ENCODE peak calls at places on chromosomes 3 and 15, in five cellular contexts. M is heart left ventricle, R is stomach, C is HCT116, O is HepG2. P is an unnamed sample.

GRCh38 chr15:76756371-76756770 is 148.8 kb downstream of the SCAPER start:
- DNase-seq in C (no peak), R (no peak), M (no peak), O (no peak), P (no peak)

GRCh38 chr3:120449701-120450216 is 1.0 kb downstream of the FSTL1 start:
- DNase-seq in C (no peak), M (no peak), O (no peak), R (no peak), P (no peak)

GRCh38 chr3:172396400-172396799 is 51.9 kb downstream of the GHSR start:
- DNase-seq in C (no peak), M (no peak), R (no peak), O (no peak), P (no peak)

GRCh38 chr3:140164922-140165590 is 230.1 kb downstream of the CLSTN2 start:
- DNase-seq in M (no peak), C (no peak), R (no peak), O (no peak), P (no peak)

GRCh38 chr15:77869021-77869895 is 208.3 kb downstream of the TBC1D2B start:
- DNase-seq in C (no peak), M (no peak), O (no peak), R (no peak), P (peak)

GRCh38 chr3:168121175-168121853 is 25.6 kb upstream of the GOLIM4 start:
- DNase-seq in O (no peak), R (peak), M (peak), C (no peak), P (no peak)

GRCh38 chr3:106097817-106098410 is 229.1 kb upstream of the CBLB start:
- DNase-seq in C (no peak), O (no peak), M (no peak), R (no peak), P (no peak)

GRCh38 chr3:170703121-170703588 is 117.3 kb upstream of the SLC7A14 start:
- DNase-seq in R (no peak), C (no peak), M (no peak), O (no peak), P (peak)

GRCh38 chr3:65126527-65127440 is 439.0 kb upstream of the ADAMTS9 start:
- DNase-seq in M (no peak), R (no peak), C (no peak), O (no peak), P (no peak)

GRCh38 chr15:81031203-81031602 is 30.5 kb downstream of the TLNRD1 start:
- DNase-seq in O (no peak), C (no peak), M (no peak), R (no peak), P (no peak)

GRCh38 chr3:144466540-144466939 is 494.9 kb downstream of the DIPK2A start:
- DNase-seq in O (no peak), C (no peak), R (no peak), M (no peak), P (no peak)

GRCh38 chr3:144470646-144471045 is 499.0 kb downstream of the DIPK2A start:
- DNase-seq in M (no peak), O (no peak), R (no peak), C (no peak), P (no peak)

GRCh38 chr3:144463916-144464315 is 492.3 kb downstream of the DIPK2A start:
- DNase-seq in C (no peak), R (no peak), O (no peak), M (no peak), P (peak)

GRCh38 chr3:144462337-144462736 is 490.7 kb downstream of the DIPK2A start:
- DNase-seq in C (no peak), R (no peak), M (no peak), O (no peak), P (no peak)

DNA sequence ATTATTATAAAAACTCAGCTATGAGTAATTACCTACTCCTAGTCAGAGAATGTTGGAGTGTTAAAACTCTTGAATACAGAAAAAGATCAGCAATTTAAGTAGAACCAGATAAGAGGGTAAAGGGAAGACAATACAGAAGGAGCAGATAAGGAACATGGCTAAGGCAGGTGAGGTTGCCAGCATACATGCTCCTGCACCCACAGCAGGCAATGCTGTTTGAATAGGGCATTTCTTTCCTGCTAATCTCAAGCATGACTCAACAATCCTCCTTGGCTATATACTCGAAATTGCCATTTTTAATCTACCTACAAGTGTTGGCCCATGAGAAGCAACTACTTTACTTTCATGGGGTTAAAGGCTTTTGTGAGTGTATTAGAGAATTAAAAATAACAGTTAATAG is 494.5 kb downstream of the DIPK2A start:
- DNase-seq in O (no peak), M (no peak), R (peak), C (no peak), P (no peak)
- TF ChIP-seq POLR2A in O (no peak), M (no peak), R (no peak), C (no peak), P (no peak)

DNA sequence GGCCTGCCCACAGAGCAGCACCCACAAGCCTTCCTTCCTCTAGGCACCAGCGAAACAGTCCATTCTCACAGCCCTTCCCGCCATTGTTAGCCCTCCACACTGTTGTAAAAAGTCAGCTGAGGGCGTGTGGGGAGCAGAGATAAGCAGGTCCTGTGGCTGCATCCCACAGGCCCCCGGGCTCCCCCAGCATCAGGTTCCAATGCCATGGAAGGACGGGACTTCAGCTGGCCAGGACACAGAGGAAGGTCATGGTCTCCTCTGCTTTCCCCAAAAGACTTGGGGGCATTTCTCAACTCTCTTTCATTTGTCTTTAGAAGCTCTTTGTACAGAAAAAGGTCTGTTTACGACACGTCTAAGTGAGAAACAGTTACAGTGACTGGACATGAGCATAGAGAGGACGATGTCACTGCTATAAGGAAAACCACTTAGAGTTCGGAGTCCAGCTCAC is 85.2 kb upstream of the HERC1 start:
- DNase-seq in M (no peak), C (no peak), O (no peak), R (no peak), P (no peak)
- TF ChIP-seq POLR2A in M (no peak), C (no peak), O (no peak), R (no peak), P (no peak)

GRCh38 chr3:25663324-25664065 is 1.2 kb downstream of the TOP2B start:
- DNase-seq in M (no peak), O (peak), R (no peak), C (peak), P (no peak)

GRCh38 chr3:25662921-25663320 is 1.8 kb downstream of the TOP2B start:
- DNase-seq in R (no peak), C (no peak), O (no peak), M (no peak), P (no peak)

GRCh38 chr3:25664810-25665645 is at the start of gene TOP2B:
- DNase-seq in C (peak), R (peak), M (peak), O (peak), P (peak)

GRCh38 chr3:25665646-25666136 is 984 bp upstream of the TOP2B start:
- DNase-seq in R (no peak), C (no peak), M (no peak), O (no peak), P (no peak)

DNA sequence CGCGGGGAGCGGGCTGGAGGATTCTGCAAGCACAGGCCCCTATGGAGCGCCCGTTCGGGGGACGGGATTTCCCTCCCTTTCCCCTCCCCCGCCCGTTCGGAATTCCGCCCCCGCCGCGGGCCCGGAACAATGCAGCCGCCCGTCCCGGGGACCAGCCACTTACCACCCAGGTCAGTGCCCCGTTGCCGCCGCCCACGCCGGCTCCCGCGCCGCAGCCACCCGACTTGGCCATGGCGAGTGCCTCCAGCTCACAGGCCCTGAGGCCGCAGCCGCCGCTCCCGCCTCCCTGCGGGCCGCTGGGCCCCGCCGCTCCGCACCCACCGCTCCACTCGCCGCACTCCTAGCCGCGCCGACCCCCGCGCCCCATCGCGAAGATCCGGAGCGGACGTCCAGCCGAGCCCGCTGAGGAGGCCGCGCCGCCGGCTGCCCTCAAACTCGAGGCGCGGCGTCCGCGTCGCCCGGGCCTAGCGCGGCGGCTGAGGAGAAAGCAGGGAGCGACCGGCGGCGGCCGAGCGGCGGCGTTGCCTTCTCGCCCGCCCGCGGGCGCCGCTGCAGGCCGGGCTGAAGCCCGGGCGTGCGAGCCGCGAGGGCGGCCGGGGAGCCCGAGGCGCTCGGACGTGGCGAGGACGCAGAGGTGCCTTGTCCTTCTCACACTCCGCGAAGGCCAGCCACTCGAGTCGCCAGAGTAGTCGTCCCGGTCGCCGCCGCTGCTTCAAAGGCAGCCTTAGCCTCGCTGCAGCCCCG is 469 bp downstream of the TOP2B start:
- DNase-seq in R (peak), M (peak), O (peak), C (peak), P (peak)
- TF ChIP-seq POLR2A in R (no peak), M (no peak), O (peak), C (no peak), P (peak)

GRCh38 chr15:99014803-99015676 is 7.4 kb upstream of the PGPEP1L start:
- DNase-seq in O (peak), M (peak), C (peak), R (peak), P (peak)
- TF ChIP-seq POLR2A in O (no peak), M (no peak), C (no peak), R (no peak), P (no peak)

DNA sequence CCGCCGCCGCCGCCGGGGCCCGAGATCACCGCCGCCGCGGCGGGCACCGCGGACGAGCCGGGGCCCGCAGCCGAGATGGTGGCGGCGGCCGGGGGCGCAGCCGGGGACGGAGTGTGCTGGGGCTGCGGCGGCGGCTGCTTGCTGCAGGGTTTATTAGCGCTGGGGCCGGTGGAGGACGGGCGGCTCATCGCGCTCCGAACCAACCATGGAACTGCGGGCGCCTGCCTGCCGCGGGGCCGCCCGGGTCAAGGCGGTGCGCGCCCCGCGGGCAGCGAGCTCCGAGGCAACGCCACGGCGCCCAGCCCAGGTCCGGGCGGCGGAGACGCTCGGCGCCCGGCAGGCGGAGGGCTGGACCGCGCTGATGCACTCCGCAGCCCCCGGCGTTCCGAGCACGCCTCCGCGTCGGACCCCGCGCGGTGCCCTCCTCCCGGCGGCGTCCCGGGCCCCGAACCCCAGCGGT is 277 bp downstream of the SIAH2 start:
- DNase-seq in O (no peak), M (no peak), R (no peak), C (no peak), P (no peak)
- TF ChIP-seq POLR2A in O (no peak), M (peak), R (no peak), C (no peak), P (no peak)

GRCh38 chr15:67196672-67197363 is 57.6 kb downstream of the AAGAB start:
- DNase-seq in O (no peak), R (no peak), M (no peak), C (no peak), P (peak)
- TF ChIP-seq POLR2A in O (no peak), R (no peak), M (no peak), C (no peak), P (no peak)

GRCh38 chr3:15294914-15295313 is 37.5 kb downstream of the SH3BP5 start:
- DNase-seq in M (no peak), O (no peak), C (no peak), R (no peak), P (no peak)
- TF ChIP-seq POLR2A in M (no peak), O (no peak), C (no peak), R (no peak), P (no peak)

DNA sequence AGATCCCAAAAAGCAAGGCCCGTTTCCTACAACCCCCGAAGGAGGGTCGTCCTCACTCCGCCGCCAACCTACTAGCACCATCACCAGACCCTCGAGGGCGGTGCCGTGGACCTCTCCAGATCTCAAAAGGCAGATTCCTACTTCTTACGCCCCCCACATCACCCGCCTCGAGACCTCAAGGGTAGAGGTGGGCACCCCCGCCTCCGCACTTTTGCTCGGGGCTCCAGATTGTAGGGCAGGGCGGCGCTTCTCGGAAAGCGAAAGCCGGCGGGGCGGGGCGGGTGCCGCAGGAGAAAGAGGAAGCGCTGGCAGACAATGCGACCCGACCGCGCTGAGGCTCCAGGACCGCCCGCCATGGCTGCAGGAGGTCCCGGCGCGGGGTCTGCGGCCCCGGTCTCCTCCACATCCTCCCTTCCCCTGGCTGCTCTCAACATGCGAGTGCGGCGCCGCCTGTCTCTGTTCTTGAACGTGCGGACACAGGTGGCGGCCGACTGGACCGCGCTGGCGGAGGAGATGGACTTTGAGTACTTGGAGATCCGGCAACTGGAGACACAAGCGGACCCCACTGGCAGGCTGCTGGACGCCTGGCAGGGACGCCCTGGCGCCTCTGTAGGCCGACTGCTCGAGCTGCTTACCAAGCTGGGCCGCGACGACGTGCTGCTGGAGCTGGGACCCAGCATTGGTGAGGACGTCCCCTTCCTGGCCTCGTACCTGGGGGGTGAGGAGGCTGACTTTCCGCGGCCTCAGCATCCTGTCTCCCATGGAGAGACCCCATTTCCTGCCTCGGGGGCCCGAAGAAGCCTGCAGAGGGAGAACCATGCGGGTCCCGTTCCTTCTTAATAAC is at the start of gene MYD88:
- DNase-seq in R (peak), M (peak), C (no peak), O (peak), P (no peak)
- TF ChIP-seq POLR2A in R (no peak), M (peak), C (peak), O (peak), P (peak)